ENCODE peak calls at places on chromosomes 13 and 19, in six cellular contexts. R is CD8-positive, alpha-beta T cell; V is body of pancreas; E is neural crest cell; A is HFF-Myc; H is GM13977. O is an unnamed sample.

GRCh38 chr19:12792048-12792852 is 964 bp downstream of the JUNB start:
- DNase-seq in R (peak), V (peak), E (peak), A (no peak), H (peak), O (peak)

GRCh38 chr19:41206926-41207750 is 11.9 kb upstream of the AXL start:
- DNase-seq in R (no peak), V (no peak), E (no peak), A (no peak), H (no peak), O (no peak)

GRCh38 chr13:45341799-45342584 is 1.0 kb upstream of the TPT1 start:
- DNase-seq in R (no peak), V (peak), E (no peak), A (no peak), H (peak), O (no peak)

GRCh38 chr13:46389985-46390384 is 2.9 kb upstream of the RUBCNL start:
- DNase-seq in R (no peak), V (peak), E (peak), A (no peak), H (peak), O (no peak)

GRCh38 chr13:71618154-71618553 is 248.8 kb downstream of the DACH1 start:
- DNase-seq in R (no peak), V (no peak), E (no peak), A (no peak), H (no peak), O (peak)

GRCh38 chr19:36547001-36547732 is 19.1 kb upstream of the ZNF260 start:
- DNase-seq in R (no peak), V (no peak), E (no peak), A (no peak), H (no peak), O (peak)

GRCh38 chr13:97889803-97890202 is 63.7 kb upstream of the IPO5 start:
- DNase-seq in R (no peak), V (peak), E (no peak), A (no peak), H (no peak), O (peak)

GRCh38 chr13:30429721-30430694 is 7.7 kb downstream of the UBE2L5 start:
- DNase-seq in R (no peak), V (no peak), E (no peak), A (no peak), H (peak), O (peak)

GRCh38 chr13:47038196-47038595 is 141.3 kb upstream of the HTR2A start:
- DNase-seq in R (no peak), V (no peak), E (no peak), A (no peak), H (no peak), O (no peak)

GRCh38 chr19:53328967-53329366 is 4.6 kb upstream of the ZNF845 start:
- DNase-seq in R (no peak), V (peak), E (no peak), A (no peak), H (no peak), O (no peak)

GRCh38 chr13:32021785-32022184 is 9.8 kb upstream of the FRY start:
- DNase-seq in R (no peak), V (no peak), E (no peak), A (no peak), H (no peak), O (no peak)

GRCh38 chr19:39828634-39829032 is 5.3 kb downstream of the DYRK1B start:
- DNase-seq in R (no peak), V (no peak), E (no peak), A (no peak), H (no peak), O (no peak)

GRCh38 chr19:39671739-39672363 is 16.1 kb downstream of the LGALS16 start:
- DNase-seq in R (peak), V (peak), E (peak), A (peak), H (peak), O (peak)

GRCh38 chr13:98504371-98504963 is 72.4 kb downstream of the STK24 start:
- DNase-seq in R (peak), V (no peak), E (no peak), A (no peak), H (peak), O (no peak)

GRCh38 chr13:106210327-106210726 is 325.1 kb downstream of the EFNB2 start:
- DNase-seq in R (no peak), V (no peak), E (no peak), A (no peak), H (no peak), O (no peak)

GRCh38 chr19:55563261-55563690 is 17.4 kb downstream of the ZNF579 start:
- DNase-seq in R (no peak), V (peak), E (no peak), A (no peak), H (no peak), O (no peak)

GRCh38 chr13:27339299-27339698 is 68.7 kb downstream of the RASL11A start:
- DNase-seq in R (peak), V (peak), E (peak), A (peak), H (peak), O (peak)

GRCh38 chr13:51257187-51257586 is 35.0 kb downstream of the FAM124A start:
- DNase-seq in R (no peak), V (no peak), E (no peak), A (no peak), H (no peak), O (no peak)

GRCh38 chr13:32427852-32428580 is at the start of gene N4BP2L1:
- DNase-seq in R (peak), V (peak), E (no peak), A (no peak), H (peak), O (peak)

GRCh38 chr13:32165791-32166190 is 134.2 kb downstream of the FRY start:
- DNase-seq in R (no peak), V (no peak), E (no peak), A (no peak), H (no peak), O (no peak)

GRCh38 chr13:34675626-34676025 is 266.4 kb upstream of the NBEA start:
- DNase-seq in R (no peak), V (no peak), E (no peak), A (no peak), H (no peak), O (no peak)

GRCh38 chr19:5141926-5142724 is 173.2 kb downstream of the KDM4B start:
- DNase-seq in R (peak), V (no peak), E (no peak), A (no peak), H (no peak), O (no peak)

GRCh38 chr13:107144432-107144831 is 576.5 kb upstream of the ARGLU1 start:
- DNase-seq in R (no peak), V (no peak), E (no peak), A (no peak), H (no peak), O (peak)

GRCh38 chr13:83780201-83780600 is 102.1 kb downstream of the SLITRK1 start:
- DNase-seq in R (no peak), V (peak), E (no peak), A (peak), H (no peak), O (no peak)

GRCh38 chr13:52849727-52850395 is 1.4 kb upstream of the PCDH8 start:
- DNase-seq in R (no peak), V (no peak), E (no peak), A (no peak), H (no peak), O (no peak)

GRCh38 chr19:54029930-54030490 is 33.7 kb downstream of the VSTM1 start:
- DNase-seq in R (peak), V (peak), E (peak), A (peak), H (peak), O (peak)

DNA sequence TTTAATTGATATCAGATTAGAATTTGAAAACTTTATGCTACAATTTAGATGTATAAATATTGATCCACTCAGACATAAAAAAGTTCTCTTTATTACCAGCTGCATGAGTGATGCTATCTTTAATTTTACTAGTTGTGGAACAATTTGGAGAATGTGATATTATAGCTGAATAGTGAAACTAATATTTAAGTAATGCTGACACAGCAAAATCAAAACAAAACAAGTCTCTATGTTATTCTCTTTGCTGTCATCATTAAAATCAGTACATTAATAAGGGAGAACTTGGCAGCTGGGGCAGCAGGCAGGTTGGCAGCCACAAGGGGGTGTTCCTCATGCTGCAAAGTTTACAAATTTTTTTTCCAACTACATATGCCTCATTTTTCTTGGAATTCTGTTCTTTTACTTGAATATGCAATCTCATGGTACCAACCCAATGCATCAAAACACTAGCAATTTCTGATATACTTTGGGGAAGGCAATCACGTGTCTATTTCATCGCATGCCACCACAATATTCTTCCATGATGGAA is 585.3 kb downstream of the FGF9 start:
- DNase-seq in R (no peak), V (no peak), E (no peak), A (no peak), H (no peak), O (no peak)
- TF ChIP-seq CTCF in R (no peak), V (peak), E (peak), A (no peak), H (peak), O (no peak)

DNA sequence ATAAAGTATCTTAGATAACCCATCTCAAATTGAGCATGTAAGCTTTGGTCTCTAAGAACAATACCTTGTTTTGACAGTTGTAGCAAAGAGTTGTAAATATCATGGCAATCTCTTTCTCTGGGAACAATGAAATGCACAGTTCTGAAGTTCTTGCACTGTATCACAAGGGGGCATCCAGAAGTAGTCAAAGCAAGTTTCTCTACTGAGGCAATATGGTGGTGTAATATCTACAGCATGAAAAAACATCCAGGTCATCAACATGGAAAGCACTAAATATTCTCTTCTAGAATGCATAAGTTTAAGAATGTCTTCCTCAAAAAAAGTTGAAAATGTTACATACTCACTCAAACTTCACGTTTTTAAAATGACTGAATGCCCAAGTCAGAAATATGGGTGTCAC is 19.6 kb downstream of the MTMR6 start:
- DNase-seq in R (no peak), V (no peak), E (no peak), A (no peak), H (no peak), O (peak)
- TF ChIP-seq CTCF in R (no peak), V (no peak), E (no peak), A (peak), H (peak), O (no peak)

GRCh38 chr19:6768236-6768785 is 1.1 kb upstream of the SH2D3A start:
- DNase-seq in R (no peak), V (no peak), E (no peak), A (no peak), H (no peak), O (no peak)

GRCh38 chr19:6767081-6767356 is 216 bp downstream of the SH2D3A start:
- DNase-seq in R (no peak), V (no peak), E (no peak), A (no peak), H (peak), O (no peak)

GRCh38 chr19:6767357-6768235 is at the start of gene SH2D3A:
- DNase-seq in R (peak), V (peak), E (peak), A (no peak), H (peak), O (peak)

GRCh38 chr19:6766357-6767080 is 716 bp downstream of the SH2D3A start:
- DNase-seq in R (no peak), V (peak), E (no peak), A (no peak), H (no peak), O (no peak)

GRCh38 chr19:6769006-6769637 is 1.9 kb upstream of the SH2D3A start:
- DNase-seq in R (no peak), V (peak), E (no peak), A (no peak), H (peak), O (no peak)
- TF ChIP-seq CTCF in R (peak), V (peak), E (peak), A (peak), H (peak), O (peak)

DNA sequence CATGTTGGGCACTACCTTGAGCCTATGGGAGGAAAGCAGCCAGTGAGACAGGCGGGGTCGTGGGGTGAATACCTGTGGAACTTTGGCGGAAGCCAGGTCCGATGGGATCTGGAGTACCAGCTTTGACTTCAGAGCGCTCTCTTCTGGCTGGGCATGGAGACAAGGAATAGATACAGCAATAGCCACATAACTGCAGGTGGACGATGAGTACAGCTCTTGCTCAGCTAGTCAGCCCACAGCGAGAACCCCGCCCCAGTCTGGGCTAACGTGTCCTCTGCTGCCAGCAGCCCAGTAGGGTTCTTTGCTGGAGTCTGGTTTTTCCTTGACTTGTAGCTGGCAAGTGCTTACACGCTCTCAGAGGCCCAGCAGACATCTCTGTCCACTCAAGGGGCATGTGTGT is 83.4 kb downstream of the SIPA1L3 start:
- DNase-seq in R (no peak), V (no peak), E (no peak), A (no peak), H (no peak), O (no peak)
- TF ChIP-seq CTCF in R (no peak), V (no peak), E (no peak), A (no peak), H (no peak), O (no peak)

GRCh38 chr19:13899393-13899792 is 6.5 kb downstream of the BRME1 start:
- DNase-seq in R (no peak), V (no peak), E (no peak), A (no peak), H (no peak), O (no peak)

GRCh38 chr19:13905634-13906524 is at the start of the genes BRME1 and CC2D1A:
- DNase-seq in R (peak), V (peak), E (peak), A (no peak), H (peak), O (peak)

GRCh38 chr19:13906525-13906904 is 514 bp downstream of the CC2D1A start:
- DNase-seq in R (no peak), V (peak), E (no peak), A (no peak), H (no peak), O (no peak)

GRCh38 chr19:13899912-13900584 is 5.9 kb downstream of the BRME1 start:
- DNase-seq in R (no peak), V (no peak), E (no peak), A (no peak), H (no peak), O (no peak)

DNA sequence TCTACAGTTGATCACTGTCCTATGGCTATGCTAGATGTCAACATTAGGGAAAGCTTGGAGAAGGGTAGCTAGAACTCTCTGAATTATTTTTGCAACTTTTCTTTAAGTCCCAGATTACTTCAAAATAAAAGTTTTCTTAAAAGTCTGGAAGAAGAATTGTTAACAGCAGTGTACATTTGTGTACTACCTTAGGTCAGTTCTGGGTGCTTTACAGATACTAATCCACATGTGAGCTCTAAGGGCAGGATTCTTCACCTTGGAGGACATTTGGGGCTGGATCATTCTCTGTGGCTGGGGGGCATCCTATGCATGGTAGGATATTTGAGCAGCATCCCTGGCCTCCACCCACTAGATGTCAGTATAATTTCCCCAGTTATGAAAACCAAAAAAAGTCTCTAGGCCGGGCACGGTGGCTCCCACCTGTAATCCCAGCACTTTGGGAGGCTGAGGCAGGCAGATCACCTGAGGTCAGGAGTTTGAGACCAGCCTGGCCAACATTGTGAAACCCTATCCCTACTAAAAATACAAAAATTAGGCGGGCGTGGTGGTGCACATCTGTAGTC is 2.8 kb downstream of the BRME1 start:
- DNase-seq in R (no peak), V (no peak), E (no peak), A (no peak), H (no peak), O (peak)
- TF ChIP-seq CTCF in R (peak), V (peak), E (peak), A (peak), H (peak), O (peak)

DNA sequence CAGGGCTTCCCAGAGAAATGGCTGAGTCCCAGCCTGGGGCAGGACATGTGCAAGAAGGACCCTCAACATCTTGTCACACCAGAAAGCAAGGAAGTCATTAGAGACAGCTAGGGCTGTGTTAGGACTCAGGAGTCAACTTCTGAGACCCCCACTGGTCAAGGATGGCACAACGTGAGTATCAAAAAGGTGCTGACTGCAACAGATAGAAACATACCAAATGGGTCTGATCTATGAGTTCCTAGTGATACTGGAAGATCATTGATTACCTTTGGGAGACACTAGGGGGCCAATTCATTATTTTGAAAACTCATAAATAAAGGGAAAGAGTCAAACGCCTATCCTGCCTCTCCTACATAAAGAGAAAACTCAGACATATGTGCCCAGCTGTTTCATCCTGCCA is 73.5 kb upstream of the GJB6 start:
- DNase-seq in R (no peak), V (no peak), E (no peak), A (no peak), H (no peak), O (no peak)
- TF ChIP-seq CTCF in R (no peak), V (no peak), E (no peak), A (peak), H (no peak), O (no peak)

DNA sequence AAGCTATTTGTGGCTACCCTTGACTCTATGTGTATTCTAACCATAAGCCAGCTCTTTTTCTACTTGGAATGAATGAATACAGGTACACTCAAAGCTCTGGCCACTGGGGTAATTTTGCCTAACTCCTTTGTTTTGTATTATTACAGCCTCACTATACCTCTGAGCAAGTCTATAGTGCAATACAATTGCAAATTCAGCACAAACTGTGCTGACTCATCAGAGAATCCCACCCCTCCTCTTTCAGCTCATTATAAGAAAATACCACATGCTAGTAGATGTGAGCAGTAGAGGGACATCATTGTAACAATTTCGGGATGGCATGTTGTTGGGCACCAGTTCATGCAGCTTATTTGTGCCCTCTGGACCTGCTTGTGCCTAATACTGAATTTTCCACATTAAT is 1382.2 kb downstream of the SLITRK5 start:
- DNase-seq in R (no peak), V (no peak), E (no peak), A (no peak), H (no peak), O (no peak)
- TF ChIP-seq CTCF in R (no peak), V (no peak), E (no peak), A (no peak), H (no peak), O (no peak)

DNA sequence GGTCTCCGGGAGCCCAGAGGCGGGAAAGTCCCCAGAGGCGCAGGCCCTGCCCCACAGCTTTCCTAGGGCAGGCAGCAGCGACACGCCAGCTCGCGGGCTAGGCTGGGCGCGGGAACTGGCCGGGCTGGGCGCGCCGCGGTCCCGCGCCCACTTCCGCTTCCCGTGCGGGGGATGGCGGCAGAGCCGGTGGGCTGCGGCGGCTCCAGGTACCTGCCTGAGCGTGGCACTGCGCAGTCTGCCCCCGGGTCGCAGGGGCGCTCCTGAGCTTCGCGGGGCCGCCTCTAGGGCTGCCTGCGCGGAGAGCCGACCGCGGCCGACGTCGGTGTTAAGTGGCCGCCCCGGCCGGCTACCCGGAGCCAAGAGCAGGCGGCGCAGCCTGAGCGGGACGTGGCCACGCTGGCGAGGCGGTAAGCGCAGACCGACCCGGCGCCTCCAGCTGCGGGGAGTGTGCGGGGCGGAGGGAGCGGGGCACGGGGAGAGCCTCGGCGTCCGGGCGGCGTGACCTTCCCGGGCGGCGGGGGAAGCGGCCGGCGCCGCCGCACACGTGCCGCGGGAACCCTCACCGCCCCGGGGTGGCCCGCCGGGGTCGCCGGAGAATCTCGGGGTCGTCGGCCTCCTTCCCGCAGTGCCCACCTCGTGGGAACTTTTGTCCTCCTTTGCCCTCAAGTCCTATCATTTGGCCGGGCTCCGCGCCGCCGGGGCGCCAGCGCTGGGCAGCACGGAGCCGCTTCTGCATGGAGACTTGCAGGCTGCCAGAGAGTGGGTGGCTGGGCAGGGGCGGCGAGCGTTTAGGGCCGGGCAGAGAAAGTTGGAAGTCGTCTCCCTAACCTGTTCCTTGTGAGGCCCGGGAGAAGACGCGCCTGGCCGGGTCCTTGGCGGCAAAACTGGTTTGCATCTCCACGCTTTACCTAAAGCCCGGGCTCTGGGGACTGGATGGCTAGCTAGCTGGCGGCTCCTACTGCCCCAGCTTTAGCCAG is 31.4 kb upstream of the MPHOSPH8 start:
- DNase-seq in R (peak), V (peak), E (peak), A (no peak), H (peak), O (peak)
- TF ChIP-seq CTCF in R (no peak), V (peak), E (peak), A (no peak), H (peak), O (no peak)